ENCODE peak calls at places on chromosome 13, in eight cellular contexts. X is hepatocyte, F is tibial nerve, I is cardiac muscle cell, A is PC-3, U is epithelial cell of esophagus, O is cardiac fibroblast, R is Peyer's patch. S is an unnamed sample.

GRCh38 chr13:110874508-110874960 is 40.3 kb downstream of the ANKRD10 start:
- DNase-seq in X (peak; percentile 87), F (peak; percentile 78), I (peak; percentile 78), A (peak; percentile 70), U (peak; percentile 68), O (peak; percentile 77), R (peak; percentile 27), S (peak; percentile 35)

GRCh38 chr13:66405908-66406802 is 824.0 kb downstream of the PCDH9 start:
- DNase-seq in X (peak; percentile 3), F (no peak), I (peak; percentile 74), A (peak; percentile 58), U (peak; percentile 86), O (peak; percentile 73), R (no peak), S (peak; percentile 49)

GRCh38 chr13:69243366-69243765 is 864.3 kb upstream of the ATXN8OS start:
- DNase-seq in X (no peak), F (no peak), I (no peak), A (peak; percentile 5), U (no peak), O (no peak), R (no peak), S (no peak)

GRCh38 chr13:105069106-105069505 is 1466.4 kb downstream of the EFNB2 start:
- DNase-seq in X (no peak), F (no peak), I (no peak), A (no peak), U (no peak), O (no peak), R (no peak), S (no peak)

GRCh38 chr13:105290596-105290995 is 1244.9 kb downstream of the EFNB2 start:
- DNase-seq in X (no peak), F (no peak), I (no peak), A (no peak), U (no peak), O (no peak), R (no peak), S (no peak)

GRCh38 chr13:66831317-66831716 is 398.8 kb downstream of the PCDH9 start:
- DNase-seq in X (no peak), F (no peak), I (no peak), A (no peak), U (peak; percentile 23), O (no peak), R (no peak), S (no peak)

GRCh38 chr13:48801255-48801654 is 147.5 kb downstream of the CYSLTR2 start:
- DNase-seq in X (no peak), F (no peak), I (no peak), A (no peak), U (no peak), O (no peak), R (no peak), S (peak; percentile 90)

GRCh38 chr13:43546260-43546659 is 240.5 kb downstream of the ENOX1 start:
- DNase-seq in X (no peak), F (no peak), I (peak; percentile 59), A (no peak), U (no peak), O (peak; percentile 66), R (no peak), S (no peak)

GRCh38 chr13:110575322-110576069 is 14.0 kb upstream of the RAB20 start:
- DNase-seq in X (no peak), F (no peak), I (peak; percentile 33), A (no peak), U (no peak), O (peak; percentile 31), R (peak; percentile 60), S (peak; percentile 36)

GRCh38 chr13:112802808-112803207 is 113.0 kb downstream of the ATP11A start:
- DNase-seq in X (no peak), F (no peak), I (no peak), A (no peak), U (no peak), O (no peak), R (no peak), S (no peak)

GRCh38 chr13:24185591-24186232 is 25.2 kb downstream of the SPATA13 start:
- DNase-seq in X (no peak), F (no peak), I (peak; percentile 60), A (no peak), U (no peak), O (peak; percentile 80), R (no peak), S (peak; percentile 75)

GRCh38 chr13:36438594-36439483 is 6.5 kb downstream of the CCNA1 start:
- DNase-seq in X (no peak), F (no peak), I (no peak), A (peak; percentile 76), U (peak; percentile 32), O (no peak), R (no peak), S (no peak)

GRCh38 chr13:57569981-57570380 is 61.6 kb upstream of the PCDH17 start:
- DNase-seq in X (no peak), F (no peak), I (no peak), A (peak; percentile 16), U (no peak), O (no peak), R (no peak), S (no peak)

GRCh38 chr13:79226250-79226649 is 179.8 kb downstream of the RBM26 start:
- DNase-seq in X (no peak), F (no peak), I (no peak), A (no peak), U (no peak), O (no peak), R (no peak), S (no peak)

GRCh38 chr13:64248371-64249065 is 2832.9 kb upstream of the PCDH20 start:
- DNase-seq in X (no peak), F (no peak), I (peak; percentile 6), A (no peak), U (no peak), O (peak; percentile 5), R (no peak), S (peak; percentile 42)

GRCh38 chr13:44908712-44909111 is 80.6 kb downstream of the NUFIP1 start:
- DNase-seq in X (no peak), F (no peak), I (no peak), A (no peak), U (no peak), O (no peak), R (no peak), S (no peak)

GRCh38 chr13:33262069-33262487 is 23.5 kb downstream of the STARD13 start:
- DNase-seq in X (peak; percentile 76), F (no peak), I (no peak), A (peak; percentile 92), U (peak; percentile 96), O (no peak), R (no peak), S (no peak)

GRCh38 chr13:101941095-101941777 is 460.6 kb downstream of the FGF14 start:
- DNase-seq in X (no peak), F (no peak), I (no peak), A (peak; percentile 19), U (peak; percentile 12), O (peak; percentile 3), R (no peak), S (peak; percentile 14)

GRCh38 chr13:36124236-36124822 is 6.9 kb downstream of the DCLK1 start:
- DNase-seq in X (peak; percentile 7), F (no peak), I (peak; percentile 83), A (peak; percentile 73), U (no peak), O (peak; percentile 82), R (no peak), S (peak; percentile 60)

GRCh38 chr13:65456150-65456912 is 1773.8 kb downstream of the PCDH9 start:
- DNase-seq in X (no peak), F (no peak), I (no peak), A (no peak), U (peak; percentile 2), O (no peak), R (no peak), S (no peak)

GRCh38 chr13:33296793-33297425 is 11.4 kb upstream of the STARD13 start:
- DNase-seq in X (peak; percentile 59), F (no peak), I (no peak), A (no peak), U (no peak), O (no peak), R (no peak), S (no peak)

GRCh38 chr13:69948016-69948415 is 159.6 kb upstream of the ATXN8OS start:
- DNase-seq in X (no peak), F (no peak), I (no peak), A (no peak), U (no peak), O (no peak), R (no peak), S (no peak)

DNA sequence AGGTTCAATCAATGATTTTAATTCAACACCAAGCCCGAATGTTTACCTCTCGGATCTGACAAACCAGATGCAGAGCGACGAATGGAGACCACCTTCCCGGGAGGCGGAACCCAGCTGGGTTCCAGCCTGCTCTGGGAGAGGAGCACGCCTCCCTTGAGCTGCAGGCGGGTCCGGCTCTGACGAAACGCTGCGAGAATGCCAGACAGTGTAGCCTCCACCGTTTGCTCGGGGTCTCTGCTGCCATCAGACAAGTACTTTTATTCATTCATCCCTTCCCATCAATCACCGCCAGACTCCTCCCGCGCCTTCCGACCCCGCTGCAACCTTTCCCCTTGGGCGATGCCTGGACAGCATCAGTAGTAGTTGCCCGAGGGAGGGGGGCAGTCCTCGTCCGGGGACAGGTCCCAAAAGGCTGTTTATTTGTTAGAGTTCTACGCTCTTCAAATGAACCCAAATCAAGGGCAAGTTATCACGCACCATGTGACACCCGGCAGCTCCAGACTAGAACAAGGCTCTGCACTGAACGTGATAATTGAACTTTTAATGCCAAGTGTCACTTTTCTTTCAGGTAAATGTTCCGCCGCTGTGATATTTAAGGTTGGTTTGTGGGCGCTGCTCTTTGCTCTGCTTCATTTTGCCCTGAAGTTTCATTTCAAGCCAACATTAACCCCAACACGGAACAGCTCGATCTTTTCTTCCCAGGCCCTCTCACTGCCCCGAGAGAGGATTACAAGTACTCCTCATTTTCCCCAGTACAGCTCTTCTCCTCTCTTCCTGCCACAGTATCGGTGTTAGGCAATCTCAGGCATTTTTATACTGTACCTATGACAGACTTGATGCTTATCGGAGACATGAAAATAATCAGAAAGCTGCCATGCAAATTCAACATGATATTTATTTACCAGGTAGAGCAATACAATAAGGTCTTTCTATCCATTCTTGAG is 992 bp upstream of the EDNRB start:
- DNase-seq in X (peak; percentile 55), F (peak; percentile 15), I (peak; percentile 61), A (no peak), U (peak; percentile 10), O (peak; percentile 52), R (no peak), S (no peak)
- H3K4me3 ChIP-seq in X (peak overlapping the region; percentile 73), F (peak overlapping the region; percentile 87), I (peak overlapping the region; percentile 55), A (no peak overlapping the region), U (no peak overlapping the region), O (peak overlapping the region; percentile 66), R (peak overlapping the region; percentile 45), S (peak overlapping the region; percentile 57)

GRCh38 chr13:27551563-27551962 is 68.8 kb downstream of the LNX2 start:
- DNase-seq in X (peak; percentile 17), F (no peak), I (peak; percentile 21), A (no peak), U (no peak), O (peak; percentile 14), R (no peak), S (no peak)
- TF ChIP-seq CTCF in X (no peak), F (no peak), I (no peak), A (no peak), U (no peak), O (no peak), R (no peak), S (no peak)

GRCh38 chr13:114030666-114031610 is 57.1 kb upstream of the C13orf46 start:
- DNase-seq in X (no peak), F (no peak), I (no peak), A (no peak), U (no peak), O (no peak), R (no peak), S (no peak)
- H3K4me3 ChIP-seq in X (no peak overlapping the region), F (no peak overlapping the region), I (no peak overlapping the region), A (no peak overlapping the region), U (no peak overlapping the region), O (no peak overlapping the region), R (no peak overlapping the region), S (no peak overlapping the region)

GRCh38 chr13:46728777-46729176 is 68.2 kb downstream of the ESD start:
- DNase-seq in X (no peak), F (no peak), I (no peak), A (peak; percentile 32), U (peak; percentile 29), O (no peak), R (no peak), S (no peak)
- TF ChIP-seq CTCF in X (no peak), F (no peak), I (no peak), A (peak; percentile 46), U (no peak), O (peak; percentile 29), R (no peak), S (peak; percentile 19)